ENCODE peak calls at places on chromosome 16, in five cellular contexts. C is neuronal stem cell, R is endodermal cell, L is neural progenitor cell, T is astrocyte. N is an unnamed sample.

GRCh38 chr16:53741546-53741945 is 37.6 kb downstream of the FTO start:
- DNase-seq in R (no peak), T (no peak), L (no peak), C (no peak), N (no peak)

GRCh38 chr16:59543641-59544040 is 809.5 kb upstream of the GOT2 start:
- DNase-seq in C (no peak), L (no peak), T (peak; percentile 93), R (no peak), N (peak; percentile 28)

GRCh38 chr16:2166263-2167080 is 10.9 kb downstream of the TRAF7 start:
- DNase-seq in T (no peak), C (no peak), L (no peak), R (no peak), N (no peak)

GRCh38 chr16:1288813-1289479 is 20.5 kb upstream of the UBE2I start:
- DNase-seq in C (no peak), R (peak; percentile 89), T (no peak), L (peak; percentile 49), N (no peak)

GRCh38 chr16:4293822-4294457 is 21.1 kb upstream of the TFAP4 start:
- DNase-seq in C (no peak), T (peak; percentile 81), R (peak; percentile 93), L (peak; percentile 88), N (peak; percentile 90)

GRCh38 chr16:22195695-22196558 is 10.2 kb upstream of the EEF2K start:
- DNase-seq in T (peak; percentile 64), L (peak; percentile 89), C (peak; percentile 95), R (peak; percentile 98), N (peak; percentile 91)

GRCh38 chr16:54140057-54140787 is 146.4 kb downstream of the IRX3 start:
- DNase-seq in R (peak; percentile 66), C (no peak), T (no peak), L (no peak), N (peak; percentile 14)

GRCh38 chr16:2086136-2086742 is 38.5 kb downstream of the TSC2 start:
- DNase-seq in L (no peak), T (no peak), C (no peak), R (no peak), N (no peak)

GRCh38 chr16:1392826-1393225 is 21.7 kb downstream of the UNKL start:
- DNase-seq in T (no peak), C (no peak), L (no peak), R (no peak), N (no peak)

GRCh38 chr16:8848231-8848938 is 20.4 kb downstream of the CARHSP1 start:
- DNase-seq in L (no peak), T (no peak), R (no peak), C (no peak), N (no peak)

GRCh38 chr16:22369221-22369811 is 5.1 kb downstream of the CDR2 start:
- DNase-seq in L (no peak), T (no peak), R (no peak), C (no peak), N (peak; percentile 69)

GRCh38 chr16:4179020-4179419 is 62.8 kb upstream of the ADCY9 start:
- DNase-seq in L (no peak), T (peak; percentile 7), C (no peak), R (no peak), N (peak; percentile 86)

GRCh38 chr16:2846511-2847310 is 11.3 kb downstream of the PRSS22 start:
- DNase-seq in T (peak; percentile 82), R (peak; percentile 43), C (no peak), L (no peak), N (peak; percentile 81)

GRCh38 chr16:15535772-15536171 is 101.4 kb downstream of the BMERB1 start:
- DNase-seq in C (no peak), R (no peak), L (no peak), T (no peak), N (no peak)

GRCh38 chr16:8849411-8850011 is 19.3 kb downstream of the CARHSP1 start:
- DNase-seq in L (no peak), R (no peak), C (no peak), T (peak; percentile 32), N (peak; percentile 61)

GRCh38 chr16:17448640-17449638 is 21.8 kb downstream of the XYLT1 start:
- DNase-seq in T (no peak), L (no peak), R (no peak), C (no peak), N (no peak)

GRCh38 chr16:13909069-13909468 is 10.9 kb upstream of the ERCC4 start:
- DNase-seq in L (no peak), C (no peak), R (no peak), T (no peak), N (no peak)

GRCh38 chr16:47110939-47111338 is 32.8 kb downstream of the NETO2 start:
- DNase-seq in T (no peak), L (peak; percentile 13), R (no peak), C (no peak), N (no peak)

GRCh38 chr16:24543949-24544348 is 4.6 kb downstream of the RBBP6 start:
- DNase-seq in T (peak; percentile 8), L (no peak), C (no peak), R (no peak), N (peak; percentile 11)
- H3K9ac ChIP-seq in T (peak overlapping the region; percentile 5), L (no peak overlapping the region), C (no peak overlapping the region), R (no peak overlapping the region), N (peak overlapping the region; percentile 99)

GRCh38 chr16:85007815-85008214 is 3.5 kb downstream of the ZDHHC7 start:
- DNase-seq in T (no peak), C (no peak), L (no peak), R (no peak), N (no peak)
- H3K4me3 ChIP-seq in T (no peak overlapping the region), C (no peak overlapping the region), L (no peak overlapping the region), R (no peak overlapping the region), N (no peak overlapping the region)

DNA sequence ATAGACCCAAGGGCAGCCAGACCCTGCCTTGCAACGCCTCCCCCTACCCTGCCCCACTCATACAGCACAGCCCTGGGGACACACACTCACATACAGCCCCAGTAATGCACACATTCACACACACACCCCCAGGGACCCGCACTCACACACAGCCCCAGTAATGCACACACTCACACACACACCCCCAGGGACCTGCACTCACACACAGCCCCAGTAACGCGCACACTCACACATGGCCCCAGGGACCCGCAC is 3.1 kb downstream of the CCDC102A start:
- DNase-seq in L (no peak), C (no peak), T (no peak), R (no peak), N (no peak)
- H3K9ac ChIP-seq in L (no peak overlapping the region), C (peak overlapping the region; percentile 24), T (no peak overlapping the region), R (no peak overlapping the region), N (no peak overlapping the region)

GRCh38 chr16:55323637-55324490 is at the start of gene IRX6:
- DNase-seq in T (no peak), C (peak; percentile 67), L (peak; percentile 84), R (peak; percentile 98), N (peak; percentile 53)
- H3K4me3 ChIP-seq in T (no peak within 1 kb of the TSS), C (peak within 1 kb of the TSS; percentile 49), L (peak within 1 kb of the TSS; percentile 64), R (peak within 1 kb of the TSS; percentile 76), N (no peak within 1 kb of the TSS)

DNA sequence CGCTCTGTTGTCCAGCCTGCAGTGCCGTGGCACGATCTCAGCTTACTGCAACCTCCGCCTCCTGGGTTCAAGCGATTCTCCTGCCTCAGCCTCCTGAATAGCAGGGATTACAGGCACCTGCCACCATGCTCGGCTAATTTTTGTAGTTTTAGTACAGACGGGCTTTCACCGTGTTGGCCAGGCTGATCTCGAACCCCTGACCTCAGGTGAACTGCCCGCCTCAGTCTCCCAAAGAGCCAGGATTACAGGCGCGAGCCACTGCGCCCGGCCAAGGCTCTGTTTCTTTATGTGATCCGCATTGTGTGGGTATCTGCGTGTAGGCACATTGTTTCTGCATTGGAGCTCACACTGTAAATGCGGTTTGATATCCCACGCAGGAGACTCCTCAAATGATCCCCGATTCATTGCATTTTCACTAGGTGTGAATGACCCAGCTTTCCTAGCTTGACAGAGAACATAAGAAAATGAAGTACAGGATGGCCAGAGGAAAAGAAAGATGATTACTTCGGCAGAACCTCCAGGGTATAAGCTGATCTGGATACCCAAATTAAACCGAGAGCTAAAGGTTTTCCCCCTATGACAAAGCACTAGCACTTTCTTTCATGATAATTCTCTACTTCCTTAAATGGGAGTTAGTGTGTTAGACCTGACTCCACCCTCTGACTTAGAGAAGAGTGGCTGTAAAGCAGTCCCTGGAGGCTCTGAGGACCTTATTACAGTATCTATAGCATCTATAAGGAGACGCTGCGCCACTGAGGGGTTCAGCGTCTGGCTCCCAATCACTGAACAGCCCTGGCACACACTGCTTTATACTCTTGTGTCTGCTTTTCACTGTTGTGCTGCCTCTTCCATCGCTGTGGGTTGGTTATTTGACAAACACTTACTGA is 17.3 kb downstream of the COTL1 start:
- DNase-seq in R (no peak), L (no peak), T (no peak), C (no peak), N (peak; percentile 40)
- H3K9ac ChIP-seq in R (no peak overlapping the region), L (no peak overlapping the region), T (peak overlapping the region; percentile 59), C (peak overlapping the region; percentile 56), N (peak overlapping the region; percentile 75)

DNA sequence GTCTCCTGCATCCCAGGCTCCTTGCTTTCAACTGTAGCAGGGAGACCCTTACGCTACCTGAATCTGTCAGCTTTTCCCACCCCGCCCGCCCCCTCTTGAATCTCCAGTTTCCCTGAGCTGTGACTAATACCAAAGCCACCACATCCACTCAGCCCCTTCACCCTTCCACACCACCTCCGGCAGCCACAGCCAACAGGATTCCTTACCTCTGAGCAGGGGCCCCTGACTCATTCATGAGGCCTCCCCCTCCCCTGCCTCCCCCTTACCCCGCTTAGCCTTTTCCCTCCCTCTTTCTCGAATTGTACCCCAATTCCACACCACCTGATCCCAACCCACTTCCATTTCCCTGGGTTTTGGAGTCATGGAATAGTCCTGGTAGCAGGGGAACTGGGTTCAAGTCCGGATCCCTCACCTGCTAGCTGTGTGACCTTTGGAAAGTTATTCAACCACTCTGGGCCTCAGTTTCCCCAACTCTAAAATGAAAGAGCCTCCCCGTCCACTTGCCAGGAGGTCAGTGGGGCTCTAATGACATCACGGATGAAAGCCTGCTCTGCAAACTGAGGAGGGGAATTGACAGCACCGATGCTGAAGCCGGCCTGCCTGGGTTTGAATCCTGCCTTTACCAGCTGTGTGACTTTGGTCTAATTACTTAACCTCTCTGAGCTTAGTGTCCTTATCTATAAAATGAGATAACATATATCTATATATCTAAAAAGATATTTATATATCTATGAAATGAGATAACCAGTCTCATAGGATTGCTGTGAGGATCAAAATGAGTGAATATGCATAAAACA is 2.1 kb downstream of the STX1B start:
- DNase-seq in C (no peak), L (no peak), T (peak; percentile 89), R (no peak), N (peak; percentile 84)
- H3K4me3 ChIP-seq in C (no peak overlapping the region), L (no peak overlapping the region), T (peak overlapping the region; percentile 42), R (no peak overlapping the region), N (peak overlapping the region; percentile 30)

DNA sequence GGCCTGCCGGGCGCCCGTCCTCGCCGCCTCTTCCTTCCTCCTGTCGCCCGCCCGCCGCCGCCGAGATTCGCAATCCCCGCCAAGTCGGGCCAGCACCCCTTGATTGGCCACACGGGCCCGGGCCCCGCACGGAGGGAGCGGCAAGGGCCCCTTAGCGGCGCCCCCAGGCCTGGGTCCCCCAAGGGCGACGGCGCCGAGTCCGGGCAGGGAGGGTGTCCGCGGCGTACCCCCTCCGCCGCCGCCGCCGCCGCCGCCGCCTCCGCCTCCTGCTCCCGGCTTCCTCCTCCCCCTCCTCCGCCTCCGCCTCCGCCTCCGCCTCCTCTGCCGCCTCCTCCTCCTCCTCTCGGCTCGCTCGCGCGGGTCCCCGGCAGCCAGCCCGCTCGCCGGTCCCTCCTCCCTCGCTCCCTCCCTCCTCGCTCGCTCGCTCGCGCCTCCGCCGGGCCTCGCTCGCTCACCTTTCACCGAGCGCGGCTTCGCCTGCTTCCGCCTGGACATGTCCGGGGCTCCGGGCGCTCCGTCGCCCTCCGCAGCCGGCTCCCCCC is 561 bp downstream of the ZNF423 start:
- DNase-seq in L (peak; percentile 96), R (peak; percentile 95), C (peak; percentile 89), T (peak; percentile 62), N (peak; percentile 68)
- H3K9ac ChIP-seq in L (no peak overlapping the region), R (peak overlapping the region; percentile 41), C (peak overlapping the region; percentile 92), T (peak overlapping the region; percentile 67), N (peak overlapping the region; percentile 60)

GRCh38 chr16:89121691-89122321 is 28.2 kb downstream of the ACSF3 start:
- DNase-seq in T (no peak), L (no peak), C (no peak), R (no peak), N (no peak)
- H3K4me3 ChIP-seq in T (no peak overlapping the region), L (no peak overlapping the region), C (no peak overlapping the region), R (no peak overlapping the region), N (no peak overlapping the region)